ENCODE peak calls at places on chromosomes 3 and 15, in nine cellular contexts. K is cardiac fibroblast; B is ovary; M is Calu3; E is effector CD4-positive, alpha-beta T cell; L is ELR; I is uterus; Y is natural killer cell; O is A549. J is an unnamed sample.

GRCh38 chr15:39586387-39587171 is 5.7 kb downstream of the THBS1 start:
- DNase-seq in K (peak), B (no peak), M (no peak), E (no peak), L (peak), I (no peak), Y (no peak), O (no peak), J (no peak)

GRCh38 chr3:182139627-182140357 is 428.1 kb downstream of the SOX2 start:
- DNase-seq in K (no peak), B (no peak), M (no peak), E (no peak), L (no peak), I (no peak), Y (no peak), O (no peak), J (peak)

GRCh38 chr3:18740631-18741583 is 315.8 kb upstream of the SATB1 start:
- DNase-seq in K (no peak), B (no peak), M (no peak), E (peak), L (no peak), I (no peak), Y (no peak), O (no peak), J (no peak)

GRCh38 chr3:171028025-171028778 is 1.7 kb upstream of the SLC2A2 start:
- DNase-seq in K (peak), B (peak), M (peak), E (no peak), L (peak), I (peak), Y (peak), O (no peak), J (peak)

GRCh38 chr3:52171577-52172261 is 17.5 kb upstream of the POC1A start:
- DNase-seq in K (peak), B (no peak), M (no peak), E (no peak), L (peak), I (no peak), Y (no peak), O (peak), J (no peak)

GRCh38 chr15:74422723-74423442 is 10.9 kb downstream of the SEMA7A start:
- DNase-seq in K (peak), B (no peak), M (peak), E (no peak), L (peak), I (no peak), Y (no peak), O (peak), J (peak)

GRCh38 chr3:134448664-134449063 is 37.1 kb downstream of the ANAPC13 start:
- DNase-seq in K (no peak), B (no peak), M (no peak), E (no peak), L (no peak), I (no peak), Y (no peak), O (no peak), J (no peak)

GRCh38 chr3:150064952-150065351 is 94.3 kb upstream of the PFN2 start:
- DNase-seq in K (no peak), B (no peak), M (no peak), E (no peak), L (peak), I (no peak), Y (no peak), O (no peak), J (no peak)

GRCh38 chr3:9793161-9793781 is 389 bp downstream of the ARPC4 start:
- DNase-seq in K (peak), B (no peak), M (peak), E (peak), L (peak), I (no peak), Y (no peak), O (peak), J (peak)

GRCh38 chr15:66402885-66403284 is 16.2 kb downstream of the MAP2K1 start:
- DNase-seq in K (no peak), B (no peak), M (no peak), E (no peak), L (no peak), I (no peak), Y (no peak), O (no peak), J (no peak)